ENCODE peak calls at places on chromosomes 5 and 9, in five cellular contexts. One of them, this sample, is unnamed.
A peak's percentile ranks its signal among the peaks of the same experiment; 100 is the strongest.

GRCh38 chr5:141951341-141951781 is 6.6 kb downstream of the PCDH12 start:
- DNase-seq in activated naive CD4-positive, alpha-beta T cell: peak; percentile 14
- DNase-seq in substantia nigra: no peak
- DNase-seq in cardiac muscle cell: peak; percentile 52
- DNase-seq in mesenteric fat pad: no peak
- DNase-seq in this sample: no peak

GRCh38 chr5:39906146-39906545 is 481.4 kb upstream of the DAB2 start:
- DNase-seq in activated naive CD4-positive, alpha-beta T cell: no peak
- DNase-seq in mesenteric fat pad: no peak
- DNase-seq in substantia nigra: no peak
- DNase-seq in cardiac muscle cell: no peak
- DNase-seq in this sample: no peak

GRCh38 chr5:135214897-135215616 is 181.0 kb upstream of the PITX1 start:
- DNase-seq in cardiac muscle cell: no peak
- DNase-seq in mesenteric fat pad: peak; percentile 47
- DNase-seq in activated naive CD4-positive, alpha-beta T cell: no peak
- DNase-seq in substantia nigra: no peak
- DNase-seq in this sample: no peak

GRCh38 chr5:9898319-9898718 is 268.2 kb upstream of the TAS2R1 start:
- DNase-seq in activated naive CD4-positive, alpha-beta T cell: no peak
- DNase-seq in mesenteric fat pad: no peak
- DNase-seq in substantia nigra: no peak
- DNase-seq in cardiac muscle cell: peak; percentile 23
- DNase-seq in this sample: no peak

GRCh38 chr9:33850677-33851076 is 33.7 kb downstream of the UBE2R2 start:
- DNase-seq in cardiac muscle cell: no peak
- DNase-seq in substantia nigra: no peak
- DNase-seq in activated naive CD4-positive, alpha-beta T cell: no peak
- DNase-seq in mesenteric fat pad: no peak
- DNase-seq in this sample: peak; percentile 18

GRCh38 chr9:123848447-123849085 is 81.4 kb downstream of the DENND1A start:
- DNase-seq in activated naive CD4-positive, alpha-beta T cell: no peak
- DNase-seq in cardiac muscle cell: no peak
- DNase-seq in substantia nigra: no peak
- DNase-seq in mesenteric fat pad: no peak
- DNase-seq in this sample: no peak

GRCh38 chr5:132526974-132527564 is 16.3 kb downstream of the IL5 start:
- DNase-seq in cardiac muscle cell: no peak
- DNase-seq in substantia nigra: no peak
- DNase-seq in mesenteric fat pad: no peak
- DNase-seq in activated naive CD4-positive, alpha-beta T cell: no peak
- DNase-seq in this sample: no peak

GRCh38 chr5:7094626-7095025 is 301.3 kb upstream of the ADCY2 start:
- DNase-seq in substantia nigra: no peak
- DNase-seq in activated naive CD4-positive, alpha-beta T cell: no peak
- DNase-seq in mesenteric fat pad: no peak
- DNase-seq in cardiac muscle cell: peak; percentile 85
- DNase-seq in this sample: no peak

GRCh38 chr5:54159153-54159836 is 151.1 kb downstream of the ARL15 start:
- DNase-seq in substantia nigra: no peak
- DNase-seq in activated naive CD4-positive, alpha-beta T cell: no peak
- DNase-seq in mesenteric fat pad: no peak
- DNase-seq in cardiac muscle cell: no peak
- DNase-seq in this sample: no peak

GRCh38 chr5:147863409-147864194 is 14.9 kb upstream of the SCGB3A2 start:
- DNase-seq in substantia nigra: no peak
- DNase-seq in activated naive CD4-positive, alpha-beta T cell: no peak
- DNase-seq in cardiac muscle cell: no peak
- DNase-seq in mesenteric fat pad: no peak
- DNase-seq in this sample: no peak

GRCh38 chr5:176739461-176740051 is 70.8 kb upstream of the UNC5A start:
- DNase-seq in activated naive CD4-positive, alpha-beta T cell: no peak
- DNase-seq in cardiac muscle cell: no peak
- DNase-seq in substantia nigra: no peak
- DNase-seq in mesenteric fat pad: peak; percentile 83
- DNase-seq in this sample: peak; percentile 48

GRCh38 chr5:53087596-53087995 is 22.0 kb downstream of the MOCS2 start:
- DNase-seq in mesenteric fat pad: no peak
- DNase-seq in cardiac muscle cell: no peak
- DNase-seq in activated naive CD4-positive, alpha-beta T cell: no peak
- DNase-seq in substantia nigra: peak; percentile 22
- DNase-seq in this sample: no peak

GRCh38 chr5:143337946-143338345 is 65.5 kb downstream of the NR3C1 start:
- DNase-seq in activated naive CD4-positive, alpha-beta T cell: no peak
- DNase-seq in substantia nigra: no peak
- DNase-seq in cardiac muscle cell: no peak
- DNase-seq in mesenteric fat pad: no peak
- DNase-seq in this sample: no peak

GRCh38 chr5:79508354-79508753 is 5.6 kb downstream of the HOMER1 start:
- DNase-seq in substantia nigra: no peak
- DNase-seq in mesenteric fat pad: no peak
- DNase-seq in activated naive CD4-positive, alpha-beta T cell: no peak
- DNase-seq in cardiac muscle cell: no peak
- DNase-seq in this sample: no peak

This sample was measured in breast epithelium.